ENCODE peak calls at places on chromosomes 11 and 22, in seven cellular contexts. X is endodermal cell, D is esophagus squamous epithelium, V is LNCaP clone FGC, Y is kidney, I is fibroblast of lung, W is ascending aorta. B is an unnamed sample.

GRCh38 chr11:45436966-45437365 is 150.8 kb upstream of the SYT13 start:
- DNase-seq in X (no peak), D (no peak), V (no peak), Y (no peak), I (no peak), W (no peak), B (no peak)

GRCh38 chr22:49930596-49931412 is 12.4 kb downstream of the CRELD2 start:
- DNase-seq in X (peak; percentile 79), D (no peak), V (peak; percentile 83), Y (peak; percentile 83), I (peak; percentile 20), W (peak; percentile 89), B (no peak)

GRCh38 chr22:38456272-38456837 is 1.4 kb upstream of the KCNJ4 start:
- DNase-seq in X (no peak), D (no peak), V (no peak), Y (no peak), I (no peak), W (no peak), B (no peak)

GRCh38 chr11:78791254-78791653 is 216.6 kb upstream of the NARS2 start:
- DNase-seq in X (no peak), D (no peak), V (no peak), Y (no peak), I (peak; percentile 70), W (no peak), B (no peak)

GRCh38 chr11:74257934-74258553 is 53.4 kb downstream of the P4HA3 start:
- DNase-seq in X (no peak), D (no peak), V (peak; percentile 68), Y (no peak), I (peak; percentile 61), W (peak; percentile 77), B (peak; percentile 36)

GRCh38 chr11:118530180-118530682 is 761 bp upstream of the TMEM25 start:
- DNase-seq in X (no peak), D (no peak), V (no peak), Y (no peak), I (peak; percentile 13), W (no peak), B (no peak)

GRCh38 chr11:9029477-9029876 is 25.7 kb upstream of the NRIP3 start:
- DNase-seq in X (no peak), D (no peak), V (no peak), Y (no peak), I (no peak), W (no peak), B (no peak)

GRCh38 chr11:69361466-69361865 is 67.5 kb downstream of the MYEOV start:
- DNase-seq in X (peak; percentile 14), D (no peak), V (no peak), Y (no peak), I (no peak), W (peak; percentile 16), B (no peak)

GRCh38 chr11:69140635-69141034 is 15.1 kb upstream of the SMIM38 start:
- DNase-seq in X (no peak), D (no peak), V (no peak), Y (no peak), I (no peak), W (peak; percentile 11), B (no peak)

GRCh38 chr11:106983251-106983650 is 35.0 kb downstream of the GUCY1A2 start:
- DNase-seq in X (no peak), D (no peak), V (no peak), Y (no peak), I (no peak), W (no peak), B (no peak)

GRCh38 chr22:17120711-17121234 is 387 bp downstream of the TMEM121B start:
- DNase-seq in X (no peak), D (no peak), V (no peak), Y (no peak), I (peak; percentile 8), W (no peak), B (no peak)

GRCh38 chr11:76131585-76131984 is 74.7 kb downstream of the WNT11 start:
- DNase-seq in X (no peak), D (no peak), V (no peak), Y (no peak), I (no peak), W (no peak), B (no peak)

GRCh38 chr11:70506658-70506970 is 108.3 kb downstream of the CTTN start:
- DNase-seq in X (no peak), D (no peak), V (no peak), Y (no peak), I (no peak), W (no peak), B (no peak)

GRCh38 chr11:892106-892505 is 18.5 kb downstream of the CHID1 start:
- DNase-seq in X (no peak), D (no peak), V (no peak), Y (no peak), I (no peak), W (no peak), B (no peak)
- TF ChIP-seq CTCF in X (peak; percentile 37), D (no peak), V (no peak), Y (no peak), I (peak; percentile 13), W (no peak), B (no peak)

GRCh38 chr22:45318168-45318557 is 8.4 kb downstream of the FAM118A start:
- DNase-seq in X (no peak), D (no peak), V (no peak), Y (peak; percentile 87), I (peak; percentile 93), W (peak; percentile 96), B (peak; percentile 90)
- H3K4me3 ChIP-seq in X (no peak overlapping the region), D (peak overlapping the region; percentile 36), V (no peak overlapping the region), Y (no peak overlapping the region), I (peak overlapping the region; percentile 31), W (peak overlapping the region; percentile 35), B (no peak overlapping the region)

GRCh38 chr11:64314805-64315561 is 2.4 kb downstream of the TRMT112 start:
- DNase-seq in X (peak; percentile 71), D (no peak), V (no peak), Y (no peak), I (no peak), W (no peak), B (no peak)

GRCh38 chr11:64317961-64318693 is at the start of gene PRDX5:
- DNase-seq in X (peak; percentile 97), D (peak; percentile 81), V (peak; percentile 92), Y (peak; percentile 99), I (peak; percentile 92), W (peak; percentile 98), B (peak; percentile 86)

GRCh38 chr11:64318694-64319420 is 936 bp downstream of the PRDX5 start:
- DNase-seq in X (peak; percentile 88), D (no peak), V (no peak), Y (no peak), I (no peak), W (no peak), B (no peak)

GRCh38 chr11:64319421-64319761 is 1.5 kb downstream of the PRDX5 start:
- DNase-seq in X (no peak), D (no peak), V (no peak), Y (no peak), I (no peak), W (peak; percentile 63), B (no peak)

GRCh38 chr11:64317325-64317960 is at the start of gene TRMT112:
- DNase-seq in X (peak; percentile 98), D (peak; percentile 91), V (peak; percentile 99), Y (peak; percentile 98), I (peak; percentile 99), W (peak; percentile 99), B (peak; percentile 92)
- TF ChIP-seq CTCF in X (no peak), D (no peak), V (no peak), Y (no peak), I (no peak), W (no peak), B (no peak)

DNA sequence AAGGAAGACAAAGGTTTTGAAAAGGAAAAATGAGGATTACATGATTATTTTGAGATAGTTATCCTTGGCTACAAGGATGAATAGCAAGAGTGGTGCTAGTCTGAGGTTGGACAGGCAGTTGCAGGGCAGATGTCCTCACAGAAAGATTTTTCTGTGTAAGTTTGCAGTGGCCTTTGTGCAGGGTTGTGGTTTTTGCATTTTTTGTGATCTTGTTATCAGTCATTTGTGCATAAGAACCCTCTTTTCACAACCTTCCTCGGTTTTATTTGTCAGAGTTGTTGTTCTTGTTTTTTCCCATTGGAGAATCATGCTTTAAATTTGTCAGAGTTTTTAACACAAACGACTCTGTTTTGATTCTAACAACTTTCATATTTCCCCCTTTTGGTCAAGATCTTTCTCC is 1.4 kb downstream of the CCDC134 start:
- DNase-seq in X (no peak), D (no peak), V (no peak), Y (no peak), I (no peak), W (no peak), B (no peak)
- H3K4me3 ChIP-seq in X (peak overlapping the region; percentile 84), D (peak overlapping the region; percentile 89), V (peak overlapping the region; percentile 73), Y (peak overlapping the region; percentile 82), I (no peak overlapping the region), W (peak overlapping the region; percentile 90), B (peak overlapping the region; percentile 83)

DNA sequence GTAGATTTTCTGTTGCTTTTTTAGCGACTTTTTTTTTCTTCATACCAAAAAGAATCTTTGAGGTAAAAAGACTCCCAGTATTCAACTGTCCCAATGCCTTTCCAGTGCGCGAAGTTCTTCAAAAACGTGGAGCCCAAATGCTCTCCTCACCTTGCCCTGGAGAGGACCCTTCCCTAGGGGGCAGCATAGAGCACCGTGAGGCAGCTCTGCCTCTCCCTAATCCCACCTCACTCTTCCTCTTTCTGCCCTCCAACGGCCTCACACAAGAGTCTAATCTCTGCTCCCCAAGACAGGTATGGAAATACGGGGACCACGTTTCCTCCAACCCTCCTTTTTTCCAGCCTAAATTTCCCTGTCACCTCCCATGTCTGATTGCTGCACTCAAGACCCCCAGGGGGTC is 117.5 kb upstream of the ALX4 start:
- DNase-seq in X (peak; percentile 88), D (no peak), V (no peak), Y (no peak), I (no peak), W (no peak), B (no peak)
- TF ChIP-seq CTCF in X (peak; percentile 83), D (no peak), V (peak; percentile 28), Y (no peak), I (peak; percentile 34), W (no peak), B (peak; percentile 17)

GRCh38 chr22:36913431-36914382 is at the start of gene CSF2RB:
- DNase-seq in X (peak; percentile 44), D (no peak), V (no peak), Y (peak; percentile 67), I (no peak), W (no peak), B (no peak)
- H3K4me3 ChIP-seq in X (no peak within 1 kb of the TSS), D (peak within 1 kb of the TSS; percentile 58), V (no peak within 1 kb of the TSS), Y (peak within 1 kb of the TSS; percentile 28), I (no peak within 1 kb of the TSS), W (no peak within 1 kb of the TSS), B (no peak within 1 kb of the TSS)

GRCh38 chr11:40924915-40925314 is 534.5 kb downstream of the LRRC4C start:
- DNase-seq in X (no peak), D (no peak), V (no peak), Y (no peak), I (no peak), W (no peak), B (no peak)
- TF ChIP-seq CTCF in X (peak; percentile 32), D (no peak), V (peak; percentile 41), Y (no peak), I (no peak), W (no peak), B (no peak)

B was measured in astrocyte of the cerebellum.